ENCODE peak calls at places on chromosome 12, in nine cellular contexts. P is AG09309, C is RWPE2, A is astrocyte of the cerebellum, H is MG63, O is aorta, I is AG10803, T is trophoblast cell, G is kidney epithelial cell. M is an unnamed sample.

GRCh38 chr12:121217066-121217465 is 7.1 kb downstream of the P2RX4 start:
- DNase-seq in P (no peak), C (no peak), A (no peak), H (no peak), O (no peak), I (no peak), T (no peak), G (no peak), M (no peak)

GRCh38 chr12:79643821-79644220 is 46.9 kb downstream of the PAWR start:
- DNase-seq in P (no peak), C (no peak), A (no peak), H (no peak), O (no peak), I (no peak), T (no peak), G (no peak), M (no peak)

GRCh38 chr12:1644523-1645438 is 15.8 kb downstream of the WNT5B start:
- DNase-seq in P (no peak), C (no peak), A (peak; percentile 72), H (no peak), O (peak; percentile 91), I (peak; percentile 85), T (no peak), G (no peak), M (peak; percentile 79)

GRCh38 chr12:53004178-53004577 is 2.1 kb upstream of the EIF4B start:
- DNase-seq in P (no peak), C (no peak), A (no peak), H (peak; percentile 60), O (no peak), I (peak; percentile 23), T (peak; percentile 54), G (no peak), M (no peak)

GRCh38 chr12:99427104-99427503 is 220.4 kb upstream of the GARIN6 start:
- DNase-seq in P (no peak), C (no peak), A (no peak), H (no peak), O (no peak), I (no peak), T (no peak), G (peak; percentile 51), M (no peak)

GRCh38 chr12:14272954-14273910 is 92.2 kb upstream of the ATF7IP start:
- DNase-seq in P (no peak), C (no peak), A (no peak), H (no peak), O (no peak), I (no peak), T (peak; percentile 49), G (no peak), M (no peak)

GRCh38 chr12:93376436-93377251 is 1.1 kb upstream of the NUDT4 start:
- DNase-seq in P (no peak), C (no peak), A (no peak), H (no peak), O (peak; percentile 71), I (peak; percentile 56), T (peak; percentile 12), G (no peak), M (peak; percentile 59)

GRCh38 chr12:92676710-92677109 is 26.1 kb upstream of the PLEKHG7 start:
- DNase-seq in P (no peak), C (no peak), A (no peak), H (no peak), O (no peak), I (no peak), T (no peak), G (no peak), M (no peak)

GRCh38 chr12:69243099-69244084 is 4.0 kb downstream of the CPSF6 start:
- DNase-seq in P (no peak), C (no peak), A (no peak), H (no peak), O (no peak), I (no peak), T (no peak), G (no peak), M (no peak)

DNA sequence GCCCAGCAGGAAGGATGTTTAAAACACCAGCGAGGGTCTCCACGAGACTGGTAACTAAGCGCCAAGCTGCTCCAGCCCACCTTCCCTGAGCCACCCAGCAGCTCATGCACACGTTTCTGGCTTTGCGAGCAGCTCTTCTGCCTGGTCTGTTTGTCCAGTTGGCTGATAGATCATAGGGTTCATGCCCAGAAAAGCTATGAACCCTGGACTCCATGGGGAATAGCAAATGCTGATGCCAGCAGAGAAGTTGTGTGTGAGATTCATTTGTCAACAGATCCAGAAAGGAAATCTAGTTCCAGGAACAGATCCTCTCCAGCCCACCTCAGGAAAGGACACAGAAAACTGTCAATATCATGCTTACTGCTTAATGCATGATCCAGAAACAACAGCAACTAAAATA is 28.2 kb upstream of the RIMBP2 start:
- DNase-seq in P (no peak), C (no peak), A (no peak), H (no peak), O (no peak), I (no peak), T (no peak), G (no peak), M (no peak)
- H3K4me3 ChIP-seq in P (no peak overlapping the region), C (no peak overlapping the region), A (no peak overlapping the region), H (no peak overlapping the region), O (no peak overlapping the region), I (no peak overlapping the region), T (no peak overlapping the region), G (no peak overlapping the region), M (no peak overlapping the region)

DNA sequence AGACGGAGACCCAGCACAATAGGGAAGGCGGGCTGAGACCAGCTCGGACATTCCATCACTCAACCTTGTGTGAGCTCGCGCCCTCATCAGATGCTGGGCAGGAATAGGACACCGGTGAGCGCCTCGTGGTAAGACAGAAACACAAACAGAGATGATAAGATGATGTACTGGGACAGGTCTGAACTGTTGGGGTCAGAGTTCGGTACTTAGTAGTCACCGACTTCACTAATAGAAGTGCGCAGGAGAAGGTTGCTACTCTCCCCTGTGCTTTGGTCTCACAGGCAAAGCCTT is 78.0 kb upstream of the ANO4 start:
- DNase-seq in P (no peak), C (no peak), A (no peak), H (no peak), O (no peak), I (no peak), T (no peak), G (no peak), M (no peak)
- H3K4me3 ChIP-seq in P (peak overlapping the region; percentile 42), C (peak overlapping the region; percentile 52), A (peak overlapping the region; percentile 43), H (peak overlapping the region; percentile 36), O (no peak overlapping the region), I (peak overlapping the region; percentile 59), T (no peak overlapping the region), G (peak overlapping the region; percentile 20), M (no peak overlapping the region)

DNA sequence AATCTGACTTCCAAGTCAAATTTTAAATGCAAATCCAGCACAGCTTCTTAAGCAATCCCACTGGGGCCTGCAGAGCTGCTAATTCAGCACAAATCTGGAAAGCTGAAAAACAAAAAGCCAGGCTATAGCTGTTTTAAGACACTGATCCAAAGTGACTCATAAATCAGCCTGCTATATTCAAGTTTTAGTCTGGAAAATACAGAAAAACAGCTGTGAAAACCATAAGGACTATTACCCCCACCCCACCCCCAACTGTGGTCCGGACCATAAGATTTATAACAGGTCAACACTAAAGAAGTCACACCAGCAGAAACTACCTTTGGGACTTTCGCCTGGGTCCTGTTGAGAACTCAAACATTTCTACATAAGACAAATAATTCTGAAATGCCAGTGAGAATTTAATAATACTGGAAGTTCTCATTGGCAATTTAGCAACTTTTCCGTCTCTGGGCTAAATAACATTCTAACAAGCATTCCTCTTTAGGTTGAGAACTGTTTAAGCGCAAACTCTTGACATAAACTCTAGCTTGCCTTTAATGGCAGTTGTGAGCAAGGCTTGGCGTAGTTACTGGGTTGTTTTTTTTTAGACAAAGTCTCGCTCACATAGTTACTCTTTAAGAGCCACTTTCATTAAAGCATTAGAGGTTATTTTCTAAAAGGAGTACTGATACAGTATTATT is 3.3 kb downstream of the LRIG3 start:
- DNase-seq in P (peak; percentile 31), C (no peak), A (peak; percentile 63), H (peak; percentile 28), O (no peak), I (peak; percentile 80), T (no peak), G (no peak), M (peak; percentile 77)
- H3K4me3 ChIP-seq in P (peak overlapping the region; percentile 80), C (peak overlapping the region; percentile 51), A (peak overlapping the region; percentile 71), H (peak overlapping the region; percentile 81), O (peak overlapping the region; percentile 66), I (peak overlapping the region; percentile 90), T (no peak overlapping the region), G (peak overlapping the region; percentile 61), M (peak overlapping the region; percentile 94)

GRCh38 chr12:3453947-3454675 is 36.9 kb upstream of the PRMT8 start:
- DNase-seq in P (peak; percentile 31), C (peak; percentile 98), A (peak; percentile 13), H (peak; percentile 78), O (no peak), I (peak; percentile 26), T (no peak), G (peak; percentile 85), M (peak; percentile 18)
- H3K4me3 ChIP-seq in P (no peak overlapping the region), C (no peak overlapping the region), A (no peak overlapping the region), H (no peak overlapping the region), O (no peak overlapping the region), I (no peak overlapping the region), T (no peak overlapping the region), G (no peak overlapping the region), M (no peak overlapping the region)

GRCh38 chr12:46259071-46259470 is 9.8 kb downstream of the SLC38A1 start:
- DNase-seq in P (no peak), C (no peak), A (no peak), H (no peak), O (no peak), I (no peak), T (peak; percentile 18), G (no peak), M (no peak)

GRCh38 chr12:46260913-46261476 is 7.8 kb downstream of the SLC38A1 start:
- DNase-seq in P (no peak), C (no peak), A (no peak), H (no peak), O (no peak), I (no peak), T (peak; percentile 98), G (no peak), M (no peak)

GRCh38 chr12:46260153-46260912 is 8.5 kb downstream of the SLC38A1 start:
- DNase-seq in P (peak; percentile 49), C (no peak), A (peak; percentile 33), H (no peak), O (no peak), I (peak; percentile 81), T (peak; percentile 93), G (no peak), M (peak; percentile 86)

GRCh38 chr12:46258129-46258528 is 10.7 kb downstream of the SLC38A1 start:
- DNase-seq in P (no peak), C (no peak), A (no peak), H (no peak), O (no peak), I (no peak), T (no peak), G (no peak), M (no peak)

DNA sequence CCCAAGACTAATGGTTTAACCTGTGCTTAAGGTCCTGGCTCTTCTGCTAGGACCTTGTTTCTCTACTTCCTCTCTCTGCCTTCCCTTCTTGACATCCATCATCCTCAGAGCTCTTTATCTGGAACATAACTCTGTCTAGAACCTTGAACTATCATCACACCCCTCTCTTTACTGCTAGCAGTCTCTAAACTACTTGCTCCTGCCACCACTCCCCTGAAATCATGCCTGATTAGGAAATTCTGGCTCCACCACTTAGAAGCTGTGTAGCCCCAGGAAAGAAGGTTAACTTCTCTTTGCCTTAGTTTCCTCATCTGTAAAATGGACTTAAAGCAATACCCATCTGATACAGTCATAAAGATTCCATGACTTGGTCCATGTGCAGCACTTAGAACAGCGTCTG is 9.1 kb downstream of the SLC38A1 start:
- DNase-seq in P (no peak), C (no peak), A (no peak), H (no peak), O (no peak), I (no peak), T (peak; percentile 6), G (no peak), M (no peak)
- H3K4me3 ChIP-seq in P (no peak overlapping the region), C (no peak overlapping the region), A (no peak overlapping the region), H (no peak overlapping the region), O (no peak overlapping the region), I (no peak overlapping the region), T (no peak overlapping the region), G (no peak overlapping the region), M (no peak overlapping the region)